ENCODE peak calls at places on chromosomes 4 and X, in seven cellular contexts. U, R, Z, P, G, H and B are unnamed samples.

GRCh38 chr4:47002593-47002992 is 9.2 kb upstream of the GABRA4 start:
- DNase-seq in U (peak), R (peak), Z (no peak), P (peak), G (no peak), H (peak), B (peak)

GRCh38 chrX:39152106-39152649 is 350.9 kb downstream of the MID1IP1 start:
- DNase-seq in U (peak), R (peak), Z (peak), P (peak), G (no peak), H (no peak), B (no peak)

GRCh38 chrX:150088042-150088441 is 149.8 kb upstream of the EOLA2 start:
- DNase-seq in U (no peak), R (no peak), Z (no peak), P (no peak), G (no peak), H (no peak), B (no peak)

GRCh38 chr4:169492436-169493163 is 119.8 kb downstream of the NEK1 start:
- DNase-seq in U (peak), R (peak), Z (peak), P (peak), G (peak), H (peak), B (peak)

GRCh38 chrX:122245943-122246342 is 938.1 kb upstream of the GRIA3 start:
- DNase-seq in U (no peak), R (no peak), Z (no peak), P (no peak), G (no peak), H (no peak), B (no peak)

GRCh38 chr4:2787230-2788100 is 5.4 kb upstream of the SH3BP2 start:
- DNase-seq in U (no peak), R (peak), Z (peak), P (no peak), G (no peak), H (no peak), B (no peak)

GRCh38 chr4:31390849-31391248 is 670.7 kb downstream of the PCDH7 start:
- DNase-seq in U (no peak), R (no peak), Z (no peak), P (no peak), G (no peak), H (no peak), B (no peak)

GRCh38 chr4:168293386-168293975 is 25.1 kb downstream of the DDX60 start:
- DNase-seq in U (no peak), R (no peak), Z (no peak), P (no peak), G (no peak), H (no peak), B (no peak)